ENCODE peak calls at places on chromosomes 12 and 14, in nine cellular contexts. H is breast epithelium, P is right atrium auricular region, N is brain microvascular endothelial cell, C is WERI-Rb-1, W is GM12865, T is hepatocyte, J is fibroblast of lung, B is psoas muscle. F is an unnamed sample.

GRCh38 chr14:32244404-32244803 is 41.3 kb upstream of the RNU6-8 start:
- DNase-seq in H (no peak), P (no peak), N (no peak), C (peak; percentile 24), W (peak; percentile 18), T (no peak), J (peak; percentile 12), B (no peak), F (peak; percentile 42)

GRCh38 chr12:90816353-90817089 is 138.5 kb downstream of the CCER1 start:
- DNase-seq in H (no peak), P (no peak), N (peak; percentile 6), C (no peak), W (no peak), T (no peak), J (no peak), B (no peak), F (peak; percentile 9)

GRCh38 chr12:88063375-88063774 is 34.2 kb upstream of the C12orf50 start:
- DNase-seq in H (no peak), P (no peak), N (no peak), C (no peak), W (peak; percentile 11), T (no peak), J (peak; percentile 26), B (no peak), F (no peak)

GRCh38 chr12:100295764-100296555 is 29.0 kb downstream of the SCYL2 start:
- DNase-seq in H (no peak), P (no peak), N (no peak), C (no peak), W (no peak), T (no peak), J (peak; percentile 9), B (no peak), F (peak; percentile 47)

GRCh38 chr12:116559330-116560080 is at the start of gene MAP1LC3B2:
- DNase-seq in H (no peak), P (no peak), N (peak; percentile 65), C (no peak), W (peak; percentile 98), T (peak; percentile 86), J (peak; percentile 84), B (peak; percentile 43), F (peak; percentile 21)

GRCh38 chr12:55850893-55851292 is 8.2 kb upstream of the MMP19 start:
- DNase-seq in H (no peak), P (no peak), N (peak; percentile 27), C (no peak), W (no peak), T (no peak), J (no peak), B (no peak), F (peak; percentile 52)

GRCh38 chr12:108442077-108442476 is 73.0 kb upstream of the FICD start:
- DNase-seq in H (no peak), P (no peak), N (no peak), C (no peak), W (no peak), T (no peak), J (no peak), B (no peak), F (no peak)

GRCh38 chr14:21326972-21327371 is 47.1 kb downstream of the RPGRIP1 start:
- DNase-seq in H (no peak), P (no peak), N (no peak), C (no peak), W (no peak), T (no peak), J (no peak), B (no peak), F (peak; percentile 31)

GRCh38 chr12:75526655-75527511 is 15.5 kb upstream of the KRR1 start:
- DNase-seq in H (no peak), P (no peak), N (peak; percentile 58), C (peak; percentile 29), W (peak; percentile 73), T (peak; percentile 57), J (peak; percentile 88), B (no peak), F (peak; percentile 81)

GRCh38 chr12:104524026-104524425 is 67.3 kb downstream of the CHST11 start:
- DNase-seq in H (no peak), P (no peak), N (no peak), C (no peak), W (no peak), T (no peak), J (no peak), B (no peak), F (peak; percentile 8)

GRCh38 chr12:95970905-95971304 is 25.2 kb downstream of the HAL start:
- DNase-seq in H (no peak), P (no peak), N (no peak), C (no peak), W (no peak), T (no peak), J (no peak), B (no peak), F (peak; percentile 12)

GRCh38 chr14:95048771-95049312 is 108.5 kb downstream of the DICER1 start:
- DNase-seq in H (no peak), P (no peak), N (no peak), C (no peak), W (no peak), T (no peak), J (no peak), B (no peak), F (no peak)

GRCh38 chr12:27531916-27532315 is 7.9 kb downstream of the PPFIBP1 start:
- DNase-seq in H (no peak), P (no peak), N (no peak), C (no peak), W (no peak), T (no peak), J (peak; percentile 77), B (no peak), F (no peak)

GRCh38 chr14:32077081-32078029 is at the start of gene ARHGAP5:
- DNase-seq in H (no peak), P (peak; percentile 64), N (peak; percentile 29), C (no peak), W (peak; percentile 65), T (peak; percentile 85), J (peak; percentile 37), B (no peak), F (no peak)

GRCh38 chr12:130587966-130588365 is 128.1 kb downstream of the RIMBP2 start:
- DNase-seq in H (no peak), P (no peak), N (no peak), C (no peak), W (no peak), T (no peak), J (no peak), B (no peak), F (no peak)

GRCh38 chr14:34331728-34332623 is 130.1 kb downstream of the SPTSSA start:
- DNase-seq in H (peak; percentile 82), P (peak; percentile 65), N (peak; percentile 33), C (peak; percentile 80), W (peak; percentile 79), T (peak; percentile 79), J (peak; percentile 58), B (peak; percentile 59), F (no peak)

DNA sequence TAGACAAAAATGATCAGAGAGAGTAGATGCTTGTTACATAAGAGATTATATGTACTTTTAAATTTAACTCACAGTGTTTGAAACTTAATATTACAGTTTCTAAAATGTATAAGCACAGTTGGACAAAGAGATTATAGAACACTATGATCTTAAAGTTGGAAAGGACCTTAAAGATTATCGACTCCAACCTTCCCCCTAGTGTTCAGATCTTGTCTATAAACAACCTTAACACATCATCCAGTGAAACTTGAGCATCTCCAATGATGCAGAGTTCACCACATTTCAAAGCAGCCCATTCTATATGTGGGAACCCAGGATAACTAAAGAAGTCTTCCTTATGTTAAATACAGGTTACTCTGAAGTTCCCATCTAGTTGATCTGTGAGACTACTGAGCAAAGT is 480.8 kb downstream of the RMST start:
- DNase-seq in H (no peak), P (no peak), N (no peak), C (no peak), W (no peak), T (no peak), J (peak; percentile 28), B (no peak), F (peak; percentile 1)
- TF ChIP-seq CTCF in H (no peak), P (no peak), N (no peak), C (no peak), W (no peak), T (no peak), J (no peak), B (no peak), F (peak; percentile 10)

GRCh38 chr14:50533806-50534205 is 1.4 kb upstream of the MAP4K5 start:
- DNase-seq in H (no peak), P (no peak), N (no peak), C (no peak), W (no peak), T (no peak), J (no peak), B (no peak), F (peak; percentile 24)
- H3K4me3 ChIP-seq in H (no peak overlapping the region), P (no peak overlapping the region), N (no peak overlapping the region), C (no peak overlapping the region), W (no peak overlapping the region), T (no peak overlapping the region), J (no peak overlapping the region), B (no peak overlapping the region), F (no peak overlapping the region)

DNA sequence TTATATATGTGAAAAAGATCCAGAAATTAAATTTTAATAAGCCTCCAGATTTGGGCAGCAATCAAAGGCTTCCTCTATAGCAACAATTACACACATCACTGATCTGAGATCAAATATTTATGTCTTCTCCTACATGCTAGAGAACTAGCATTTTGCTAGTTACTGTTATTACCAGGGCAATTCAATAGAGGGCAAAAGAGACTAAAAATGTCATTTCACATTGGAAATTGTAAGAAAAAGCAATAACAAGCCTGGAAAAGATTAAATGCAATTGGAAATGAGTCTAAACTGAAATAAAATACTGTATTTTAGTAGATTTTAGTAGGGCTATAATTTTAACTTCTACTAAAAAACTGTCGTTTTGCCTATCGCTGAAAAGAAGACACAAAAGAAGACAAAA is 32.6 kb upstream of the ANO6 start:
- DNase-seq in H (no peak), P (no peak), N (no peak), C (no peak), W (no peak), T (no peak), J (peak; percentile 50), B (no peak), F (no peak)
- TF ChIP-seq CTCF in H (no peak), P (no peak), N (peak; percentile 24), C (no peak), W (no peak), T (peak; percentile 53), J (peak; percentile 19), B (peak; percentile 45), F (peak; percentile 42)

GRCh38 chr12:109608270-109608669 is 34.7 kb downstream of the MVK start:
- DNase-seq in H (no peak), P (no peak), N (no peak), C (no peak), W (no peak), T (no peak), J (no peak), B (no peak), F (no peak)

GRCh38 chr12:109607618-109608017 is 34.0 kb downstream of the MVK start:
- DNase-seq in H (no peak), P (no peak), N (no peak), C (no peak), W (no peak), T (no peak), J (no peak), B (no peak), F (no peak)

GRCh38 chr12:109605599-109606228 is 32.1 kb downstream of the MVK start:
- DNase-seq in H (no peak), P (no peak), N (no peak), C (no peak), W (no peak), T (no peak), J (no peak), B (no peak), F (no peak)

GRCh38 chr12:109604902-109605536 is 31.4 kb downstream of the MVK start:
- DNase-seq in H (no peak), P (no peak), N (no peak), C (peak; percentile 87), W (no peak), T (no peak), J (no peak), B (no peak), F (no peak)

GRCh38 chr12:109606261-109607028 is 32.9 kb downstream of the MVK start:
- DNase-seq in H (no peak), P (no peak), N (no peak), C (peak; percentile 92), W (no peak), T (peak; percentile 54), J (no peak), B (no peak), F (peak; percentile 25)
- H3K4me3 ChIP-seq in H (no peak overlapping the region), P (peak overlapping the region; percentile 29), N (no peak overlapping the region), C (peak overlapping the region; percentile 38), W (no peak overlapping the region), T (no peak overlapping the region), J (no peak overlapping the region), B (peak overlapping the region; percentile 43), F (no peak overlapping the region)

F was measured in foreskin fibroblast.